ENCODE peak calls at places on chromosome 2, in nine cellular contexts. E is HuH-7, W is cardiac fibroblast, K is neuronal stem cell, V is retinal pigment epithelial cell, L is NCI-H1417, Y is mucosa of gallbladder, F is left lobe of liver, J is HTR-8/SVneo. N is an unnamed sample.

GRCh38 chr2:44955593-44956449 is 14.3 kb downstream of the SIX3 start:
- DNase-seq in E (peak; percentile 70), W (peak; percentile 70), K (no peak), V (no peak), L (peak; percentile 81), Y (peak; percentile 65), F (peak; percentile 71), J (peak; percentile 86), N (peak; percentile 87)

GRCh38 chr2:99420031-99420430 is 69.8 kb downstream of the REV1 start:
- DNase-seq in E (no peak), W (peak; percentile 35), K (no peak), V (peak; percentile 19), L (no peak), Y (no peak), F (no peak), J (peak; percentile 25), N (no peak)

GRCh38 chr2:15936277-15937104 is 3.9 kb upstream of the MYCN start:
- DNase-seq in E (no peak), W (no peak), K (no peak), V (no peak), L (no peak), Y (no peak), F (no peak), J (no peak), N (no peak)

GRCh38 chr2:234447189-234447588 is 49.7 kb downstream of the ARL4C start:
- DNase-seq in E (no peak), W (no peak), K (no peak), V (no peak), L (no peak), Y (no peak), F (no peak), J (no peak), N (no peak)

GRCh38 chr2:173210270-173211196 is 134.9 kb downstream of the MAP3K20 start:
- DNase-seq in E (peak; percentile 67), W (peak; percentile 97), K (peak; percentile 44), V (peak; percentile 85), L (peak; percentile 41), Y (peak; percentile 75), F (peak; percentile 68), J (peak; percentile 85), N (peak; percentile 93)

GRCh38 chr2:219704878-219705277 is 77.4 kb downstream of the SLC4A3 start:
- DNase-seq in E (no peak), W (no peak), K (no peak), V (no peak), L (no peak), Y (no peak), F (no peak), J (no peak), N (no peak)

GRCh38 chr2:168185583-168186274 is 61.7 kb downstream of the STK39 start:
- DNase-seq in E (no peak), W (no peak), K (no peak), V (no peak), L (no peak), Y (no peak), F (no peak), J (no peak), N (no peak)

GRCh38 chr2:132437852-132438649 is 21.4 kb downstream of the GPR39 start:
- DNase-seq in E (no peak), W (no peak), K (no peak), V (no peak), L (no peak), Y (no peak), F (no peak), J (no peak), N (no peak)

N was measured in hepatocyte.